ENCODE peak calls at places on chromosome 4, in eight cellular contexts. One of them, this sample, is unnamed.

GRCh38 chr4:110621839-110622751 is 782 bp downstream of the PITX2 start:
- DNase-seq in ovary: no peak
- DNase-seq in iris pigment epithelial cell: peak; percentile 50
- DNase-seq in pulmonary artery endothelial cell: no peak
- DNase-seq in AG10803: no peak
- DNase-seq in skeletal muscle cell: no peak
- DNase-seq in AG08396: no peak
- DNase-seq in H9: peak; percentile 67
- DNase-seq in this sample: no peak

GRCh38 chr4:113827285-113827684 is 65.7 kb upstream of the CAMK2D start:
- DNase-seq in ovary: no peak
- DNase-seq in iris pigment epithelial cell: no peak
- DNase-seq in pulmonary artery endothelial cell: no peak
- DNase-seq in AG10803: peak; percentile 69
- DNase-seq in skeletal muscle cell: no peak
- DNase-seq in AG08396: peak; percentile 14
- DNase-seq in H9: no peak
- DNase-seq in this sample: no peak

GRCh38 chr4:99394913-99395312 is 40.2 kb downstream of the ADH7 start:
- DNase-seq in ovary: no peak
- DNase-seq in iris pigment epithelial cell: no peak
- DNase-seq in pulmonary artery endothelial cell: no peak
- DNase-seq in AG10803: peak; percentile 28
- DNase-seq in skeletal muscle cell: no peak
- DNase-seq in AG08396: no peak
- DNase-seq in H9: no peak
- DNase-seq in this sample: no peak

GRCh38 chr4:121041307-121042090 is 30.8 kb downstream of the NDNF start:
- DNase-seq in ovary: no peak
- DNase-seq in iris pigment epithelial cell: no peak
- DNase-seq in pulmonary artery endothelial cell: no peak
- DNase-seq in AG10803: no peak
- DNase-seq in skeletal muscle cell: no peak
- DNase-seq in AG08396: no peak
- DNase-seq in H9: no peak
- DNase-seq in this sample: no peak

GRCh38 chr4:97208749-97209148 is 934.5 kb downstream of the STPG2 start:
- DNase-seq in ovary: no peak
- DNase-seq in iris pigment epithelial cell: no peak
- DNase-seq in pulmonary artery endothelial cell: no peak
- DNase-seq in AG10803: no peak
- DNase-seq in skeletal muscle cell: no peak
- DNase-seq in AG08396: no peak
- DNase-seq in H9: no peak
- DNase-seq in this sample: no peak

GRCh38 chr4:48403779-48404178 is 62.5 kb downstream of the SLAIN2 start:
- DNase-seq in ovary: no peak
- DNase-seq in iris pigment epithelial cell: no peak
- DNase-seq in pulmonary artery endothelial cell: no peak
- DNase-seq in AG10803: no peak
- DNase-seq in skeletal muscle cell: no peak
- DNase-seq in AG08396: no peak
- DNase-seq in H9: no peak
- DNase-seq in this sample: no peak

GRCh38 chr4:85952982-85953650 is 406.7 kb downstream of the MAPK10 start:
- DNase-seq in ovary: no peak
- DNase-seq in iris pigment epithelial cell: no peak
- DNase-seq in pulmonary artery endothelial cell: no peak
- DNase-seq in AG10803: no peak
- DNase-seq in skeletal muscle cell: no peak
- DNase-seq in AG08396: no peak
- DNase-seq in H9: no peak
- DNase-seq in this sample: no peak

GRCh38 chr4:177607111-177607573 is 164.9 kb upstream of the AGA start:
- DNase-seq in ovary: no peak
- DNase-seq in iris pigment epithelial cell: no peak
- DNase-seq in pulmonary artery endothelial cell: no peak
- DNase-seq in AG10803: no peak
- DNase-seq in skeletal muscle cell: no peak
- DNase-seq in AG08396: no peak
- DNase-seq in H9: no peak
- DNase-seq in this sample: no peak

GRCh38 chr4:110087116-110087708 is 111.2 kb downstream of the ELOVL6 start:
- DNase-seq in ovary: no peak
- DNase-seq in iris pigment epithelial cell: peak; percentile 87
- DNase-seq in pulmonary artery endothelial cell: peak; percentile 80
- DNase-seq in AG10803: peak; percentile 78
- DNase-seq in skeletal muscle cell: peak; percentile 85
- DNase-seq in AG08396: peak; percentile 12
- DNase-seq in H9: no peak
- DNase-seq in this sample: no peak

GRCh38 chr4:74364649-74365491 is at the start of gene EREG:
- DNase-seq in ovary: no peak
- DNase-seq in iris pigment epithelial cell: peak; percentile 58
- DNase-seq in pulmonary artery endothelial cell: no peak
- DNase-seq in AG10803: peak; percentile 29
- DNase-seq in skeletal muscle cell: peak; percentile 26
- DNase-seq in AG08396: peak; percentile 24
- DNase-seq in H9: peak; percentile 79
- DNase-seq in this sample: no peak

GRCh38 chr4:161817822-161818412 is 345.9 kb downstream of the FSTL5 start:
- DNase-seq in ovary: no peak
- DNase-seq in iris pigment epithelial cell: no peak
- DNase-seq in pulmonary artery endothelial cell: no peak
- DNase-seq in AG10803: no peak
- DNase-seq in skeletal muscle cell: no peak
- DNase-seq in AG08396: no peak
- DNase-seq in H9: no peak
- DNase-seq in this sample: no peak

GRCh38 chr4:52529983-52530382 is 129.1 kb downstream of the USP46 start:
- DNase-seq in ovary: no peak
- DNase-seq in iris pigment epithelial cell: no peak
- DNase-seq in pulmonary artery endothelial cell: no peak
- DNase-seq in AG10803: no peak
- DNase-seq in skeletal muscle cell: no peak
- DNase-seq in AG08396: no peak
- DNase-seq in H9: no peak
- DNase-seq in this sample: no peak

GRCh38 chr4:151485541-151486131 is 76.7 kb downstream of the FHIP1A start:
- DNase-seq in ovary: no peak
- DNase-seq in iris pigment epithelial cell: peak; percentile 5
- DNase-seq in pulmonary artery endothelial cell: no peak
- DNase-seq in AG10803: no peak
- DNase-seq in skeletal muscle cell: no peak
- DNase-seq in AG08396: no peak
- DNase-seq in H9: peak; percentile 37
- DNase-seq in this sample: no peak

GRCh38 chr4:168167714-168168284 is 75.5 kb downstream of the ANXA10 start:
- DNase-seq in ovary: no peak
- DNase-seq in iris pigment epithelial cell: peak; percentile 74
- DNase-seq in pulmonary artery endothelial cell: no peak
- DNase-seq in AG10803: no peak
- DNase-seq in skeletal muscle cell: no peak
- DNase-seq in AG08396: no peak
- DNase-seq in H9: no peak
- DNase-seq in this sample: no peak

GRCh38 chr4:154495867-154496266 is 4.3 kb upstream of the DCHS2 start:
- DNase-seq in ovary: no peak
- DNase-seq in iris pigment epithelial cell: no peak
- DNase-seq in pulmonary artery endothelial cell: no peak
- DNase-seq in AG10803: no peak
- DNase-seq in skeletal muscle cell: no peak
- DNase-seq in AG08396: no peak
- DNase-seq in H9: no peak
- DNase-seq in this sample: no peak

GRCh38 chr4:1409806-1410425 is 3.7 kb upstream of the NKX1-1 start:
- DNase-seq in ovary: no peak
- DNase-seq in iris pigment epithelial cell: no peak
- DNase-seq in pulmonary artery endothelial cell: no peak
- DNase-seq in AG10803: no peak
- DNase-seq in skeletal muscle cell: no peak
- DNase-seq in AG08396: peak; percentile 11
- DNase-seq in H9: no peak
- DNase-seq in this sample: no peak